ENCODE peak calls at places on chromosomes 11 and 22, in six cellular contexts. One of them, this sample, is unnamed.

GRCh38 chr22:19535001-19535400 is 10.8 kb upstream of the CLDN5 start:
- DNase-seq in K562: no peak
- DNase-seq in HepG2: no peak
- DNase-seq in SK-N-SH: no peak
- DNase-seq in GM12878: no peak
- DNase-seq in GM12891: no peak
- DNase-seq in this sample: no peak

GRCh38 chr11:26076591-26076990 is 255.3 kb upstream of the ANO3 start:
- DNase-seq in SK-N-SH: no peak
- DNase-seq in GM12891: no peak
- DNase-seq in GM12878: no peak
- DNase-seq in K562: no peak
- DNase-seq in HepG2: no peak
- DNase-seq in this sample: no peak

GRCh38 chr22:42229455-42230149 is 40.9 kb downstream of the TCF20 start:
- DNase-seq in K562: no peak
- DNase-seq in SK-N-SH: no peak
- DNase-seq in GM12891: no peak
- DNase-seq in GM12878: no peak
- DNase-seq in HepG2: no peak
- DNase-seq in this sample: no peak

GRCh38 chr11:13152736-13153541 is 124.7 kb upstream of the BMAL1 start:
- DNase-seq in GM12891: no peak
- DNase-seq in SK-N-SH: no peak
- DNase-seq in HepG2: peak
- DNase-seq in K562: peak
- DNase-seq in GM12878: no peak
- DNase-seq in this sample: no peak

GRCh38 chr11:112228706-112229105 is 2.5 kb downstream of the PTS start:
- DNase-seq in GM12878: no peak
- DNase-seq in GM12891: no peak
- DNase-seq in SK-N-SH: no peak
- DNase-seq in HepG2: no peak
- DNase-seq in K562: no peak
- DNase-seq in this sample: no peak

GRCh38 chr11:83061883-83062282 is 9.8 kb downstream of the RAB30 start:
- DNase-seq in GM12878: peak
- DNase-seq in K562: no peak
- DNase-seq in GM12891: peak
- DNase-seq in SK-N-SH: no peak
- DNase-seq in HepG2: no peak
- DNase-seq in this sample: peak

GRCh38 chr22:45329536-45329936 is 19.8 kb downstream of the FAM118A start:
- DNase-seq in GM12891: no peak
- DNase-seq in GM12878: no peak
- DNase-seq in HepG2: no peak
- DNase-seq in K562: no peak
- DNase-seq in SK-N-SH: peak
- DNase-seq in this sample: no peak

GRCh38 chr11:19739872-19740271 is 27.2 kb downstream of the NAV2 start:
- DNase-seq in SK-N-SH: no peak
- DNase-seq in GM12878: no peak
- DNase-seq in K562: peak
- DNase-seq in HepG2: peak
- DNase-seq in GM12891: no peak
- DNase-seq in this sample: no peak

GRCh38 chr22:49506010-49506400 is 321.7 kb downstream of the BRD1 start:
- DNase-seq in K562: no peak
- DNase-seq in HepG2: no peak
- DNase-seq in GM12878: no peak
- DNase-seq in GM12891: no peak
- DNase-seq in SK-N-SH: no peak
- DNase-seq in this sample: no peak

GRCh38 chr11:6362868-6363678 is 27.2 kb upstream of the SMPD1 start:
- DNase-seq in GM12891: peak
- DNase-seq in K562: peak
- DNase-seq in GM12878: no peak
- DNase-seq in SK-N-SH: peak
- DNase-seq in HepG2: peak
- DNase-seq in this sample: peak

GRCh38 chr11:15258433-15259350 is 144.0 kb downstream of the INSC start:
- DNase-seq in K562: peak
- DNase-seq in GM12878: no peak
- DNase-seq in HepG2: peak
- DNase-seq in GM12891: no peak
- DNase-seq in SK-N-SH: no peak
- DNase-seq in this sample: no peak

GRCh38 chr11:834371-835316 is 1.9 kb downstream of the CD151 start:
- DNase-seq in GM12878: no peak
- DNase-seq in GM12891: no peak
- DNase-seq in K562: no peak
- DNase-seq in SK-N-SH: no peak
- DNase-seq in HepG2: no peak
- DNase-seq in this sample: no peak

GRCh38 chr11:79174045-79175008 is 266.5 kb downstream of the TENM4 start:
- DNase-seq in GM12878: no peak
- DNase-seq in GM12891: no peak
- DNase-seq in K562: no peak
- DNase-seq in SK-N-SH: no peak
- DNase-seq in HepG2: no peak
- DNase-seq in this sample: no peak

GRCh38 chr11:45501980-45502545 is 163.4 kb downstream of the CHST1 start:
- DNase-seq in GM12891: no peak
- DNase-seq in GM12878: no peak
- DNase-seq in HepG2: no peak
- DNase-seq in K562: no peak
- DNase-seq in SK-N-SH: no peak
- DNase-seq in this sample: no peak

GRCh38 chr11:101915811-101916291 is 471 bp downstream of the ANGPTL5 start:
- DNase-seq in SK-N-SH: peak
- DNase-seq in GM12878: no peak
- DNase-seq in GM12891: no peak
- DNase-seq in HepG2: no peak
- DNase-seq in K562: no peak
- DNase-seq in this sample: no peak

GRCh38 chr22:44523981-44524759 is 26.1 kb upstream of the RTL6 start:
- DNase-seq in SK-N-SH: no peak
- DNase-seq in K562: no peak
- DNase-seq in GM12891: no peak
- DNase-seq in GM12878: no peak
- DNase-seq in HepG2: no peak
- DNase-seq in this sample: no peak

GRCh38 chr11:1534171-1534570 is 37.9 kb downstream of the DUSP8 start:
- DNase-seq in GM12878: no peak
- DNase-seq in HepG2: no peak
- DNase-seq in K562: no peak
- DNase-seq in SK-N-SH: no peak
- DNase-seq in GM12891: no peak
- DNase-seq in this sample: no peak

GRCh38 chr11:64864473-64865285 is 13.7 kb downstream of the EHD1 start:
- DNase-seq in GM12878: no peak
- DNase-seq in SK-N-SH: no peak
- DNase-seq in K562: no peak
- DNase-seq in HepG2: no peak
- DNase-seq in GM12891: no peak
- DNase-seq in this sample: no peak

GRCh38 chr11:10918698-10919097 is 60.8 kb upstream of the ZBED5 start:
- DNase-seq in SK-N-SH: no peak
- DNase-seq in GM12891: no peak
- DNase-seq in HepG2: no peak
- DNase-seq in K562: no peak
- DNase-seq in GM12878: no peak
- DNase-seq in this sample: no peak

GRCh38 chr22:40247976-40248375 is 70.3 kb downstream of the TNRC6B start:
- DNase-seq in K562: no peak
- DNase-seq in HepG2: no peak
- DNase-seq in GM12891: no peak
- DNase-seq in SK-N-SH: no peak
- DNase-seq in GM12878: no peak
- DNase-seq in this sample: no peak

GRCh38 chr11:118607401-118608267 is at the start of gene PHLDB1:
- DNase-seq in HepG2: peak
- DNase-seq in GM12891: no peak
- DNase-seq in K562: peak
- DNase-seq in SK-N-SH: peak
- DNase-seq in GM12878: no peak
- DNase-seq in this sample: no peak

GRCh38 chr22:45455212-45455611 is 41.7 kb downstream of the RIBC2 start:
- DNase-seq in SK-N-SH: peak
- DNase-seq in GM12878: no peak
- DNase-seq in HepG2: no peak
- DNase-seq in GM12891: no peak
- DNase-seq in K562: no peak
- DNase-seq in this sample: no peak

GRCh38 chr11:119470316-119471266 is 47.6 kb upstream of the THY1 start:
- DNase-seq in HepG2: no peak
- DNase-seq in GM12878: no peak
- DNase-seq in SK-N-SH: no peak
- DNase-seq in GM12891: no peak
- DNase-seq in K562: no peak
- DNase-seq in this sample: no peak

GRCh38 chr11:57460017-57460755 is at the start of gene RTN4RL2:
- DNase-seq in GM12878: no peak
- DNase-seq in HepG2: peak
- DNase-seq in K562: peak
- DNase-seq in SK-N-SH: peak
- DNase-seq in GM12891: peak
- DNase-seq in this sample: peak
- TF ChIP-seq TAF1 in GM12878: no peak
- TF ChIP-seq TAF1 in HepG2: no peak
- TF ChIP-seq TAF1 in K562: no peak
- TF ChIP-seq TAF1 in SK-N-SH: no peak
- TF ChIP-seq TAF1 in GM12891: no peak
- TF ChIP-seq TAF1 in this sample: no peak

DNA sequence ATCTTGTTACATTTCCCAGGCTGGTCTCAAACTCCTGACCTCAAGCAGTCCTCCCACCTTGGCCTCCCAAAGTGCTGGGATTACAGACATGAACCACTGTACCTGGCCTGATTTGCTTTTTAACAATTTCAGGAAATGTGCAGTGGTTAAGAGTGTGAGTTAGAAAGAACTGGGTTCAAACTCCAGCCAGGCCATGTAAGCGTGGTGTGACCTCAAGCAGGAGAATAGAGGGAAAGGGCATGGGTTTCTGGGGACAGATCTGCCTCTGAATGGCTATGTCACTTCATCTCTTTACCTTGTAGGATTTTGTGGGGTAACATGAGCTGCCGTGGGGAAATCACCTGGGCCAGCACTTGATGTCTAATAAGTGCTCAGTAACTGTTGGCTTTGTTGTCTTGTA is 9.3 kb downstream of the SNRPD3 start:
- DNase-seq in GM12878: no peak
- DNase-seq in GM12891: no peak
- DNase-seq in HepG2: no peak
- DNase-seq in SK-N-SH: no peak
- DNase-seq in K562: no peak
- DNase-seq in this sample: no peak
- TF ChIP-seq POLR2AphosphoS5 in GM12878: no peak
- TF ChIP-seq POLR2AphosphoS5 in GM12891: no peak
- TF ChIP-seq POLR2AphosphoS5 in HepG2: no peak
- TF ChIP-seq POLR2AphosphoS5 in SK-N-SH: no peak
- TF ChIP-seq POLR2AphosphoS5 in K562: no peak
- TF ChIP-seq POLR2AphosphoS5 in this sample: no peak

GRCh38 chr11:73004088-73004487 is 138.0 kb downstream of the FCHSD2 start:
- DNase-seq in GM12891: no peak
- DNase-seq in K562: no peak
- DNase-seq in HepG2: no peak
- DNase-seq in SK-N-SH: no peak
- DNase-seq in GM12878: no peak
- DNase-seq in this sample: no peak

GRCh38 chr11:72996959-72997358 is 145.2 kb downstream of the FCHSD2 start:
- DNase-seq in K562: no peak
- DNase-seq in SK-N-SH: no peak
- DNase-seq in HepG2: no peak
- DNase-seq in GM12891: no peak
- DNase-seq in GM12878: no peak
- DNase-seq in this sample: no peak

GRCh38 chr11:73003083-73003482 is 139.0 kb downstream of the FCHSD2 start:
- DNase-seq in SK-N-SH: no peak
- DNase-seq in GM12891: no peak
- DNase-seq in HepG2: no peak
- DNase-seq in K562: no peak
- DNase-seq in GM12878: peak
- DNase-seq in this sample: no peak

DNA sequence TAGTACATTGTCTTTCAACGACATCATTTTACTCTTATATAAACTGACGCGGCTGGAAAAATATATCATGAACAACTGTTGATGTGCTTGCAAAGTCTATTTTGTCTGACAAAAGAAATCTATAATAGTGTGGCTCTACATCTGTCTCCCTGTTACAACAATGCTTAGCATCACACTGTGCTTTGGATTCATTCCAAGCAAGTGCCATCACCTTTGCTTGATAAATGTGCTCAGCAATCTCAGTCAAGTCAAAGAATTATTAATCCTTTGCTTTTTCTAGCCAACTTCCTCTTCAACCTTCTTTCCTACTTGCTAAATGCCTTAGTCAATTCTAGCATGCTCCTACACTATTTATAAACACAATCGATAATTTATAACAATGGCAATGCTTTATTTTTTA is 140.5 kb downstream of the FCHSD2 start:
- DNase-seq in GM12891: no peak
- DNase-seq in SK-N-SH: no peak
- DNase-seq in GM12878: no peak
- DNase-seq in HepG2: no peak
- DNase-seq in K562: no peak
- DNase-seq in this sample: no peak
- TF ChIP-seq TAF1 in GM12891: no peak
- TF ChIP-seq TAF1 in SK-N-SH: no peak
- TF ChIP-seq TAF1 in GM12878: no peak
- TF ChIP-seq TAF1 in HepG2: no peak
- TF ChIP-seq TAF1 in K562: no peak
- TF ChIP-seq TAF1 in this sample: no peak

GRCh38 chr11:21144556-21144955 is 475.2 kb downstream of the NELL1 start:
- DNase-seq in GM12878: no peak
- DNase-seq in K562: no peak
- DNase-seq in SK-N-SH: no peak
- DNase-seq in GM12891: no peak
- DNase-seq in HepG2: no peak
- DNase-seq in this sample: no peak
- TF ChIP-seq POLR2AphosphoS5 in GM12878: no peak
- TF ChIP-seq POLR2AphosphoS5 in K562: no peak
- TF ChIP-seq POLR2AphosphoS5 in SK-N-SH: no peak
- TF ChIP-seq POLR2AphosphoS5 in GM12891: no peak
- TF ChIP-seq POLR2AphosphoS5 in HepG2: no peak
- TF ChIP-seq POLR2AphosphoS5 in this sample: no peak

DNA sequence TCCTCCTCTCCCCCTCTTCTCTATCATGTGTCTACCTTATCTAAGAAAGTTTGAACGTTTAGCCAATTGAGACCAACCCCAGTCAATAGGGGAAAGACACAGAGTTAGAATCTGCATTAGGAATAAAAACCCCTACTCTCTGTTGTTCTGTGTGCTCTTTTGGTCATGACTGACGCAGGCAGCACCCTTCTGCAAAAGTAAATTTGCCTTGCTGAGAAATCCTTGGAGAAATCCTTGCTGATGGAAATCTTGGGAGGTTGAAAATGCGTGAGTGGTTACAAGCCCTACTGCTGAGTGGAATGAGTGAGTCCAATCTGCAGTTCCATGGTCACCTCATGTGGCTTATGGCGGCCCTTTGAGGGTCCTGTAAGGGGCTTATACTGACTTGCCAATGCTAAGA is 145.2 kb downstream of the AASDHPPT start:
- DNase-seq in HepG2: no peak
- DNase-seq in GM12891: no peak
- DNase-seq in K562: no peak
- DNase-seq in GM12878: no peak
- DNase-seq in SK-N-SH: no peak
- DNase-seq in this sample: no peak
- TF ChIP-seq TAF1 in HepG2: no peak
- TF ChIP-seq TAF1 in GM12891: no peak
- TF ChIP-seq TAF1 in K562: no peak
- TF ChIP-seq TAF1 in GM12878: no peak
- TF ChIP-seq TAF1 in SK-N-SH: no peak
- TF ChIP-seq TAF1 in this sample: no peak